ENCODE peak calls at places on chromosomes 11 and 22, in five cellular contexts. L is fibroblast of lung, B is AG09309, K is right atrium auricular region, J is body of pancreas. M is an unnamed sample.
A peak's percentile ranks its signal among the peaks of the same experiment; 100 is the strongest.

GRCh38 chr11:81869337-81870065 is 864.2 kb downstream of the FAM181B start:
- DNase-seq in J (no peak), K (no peak), L (peak; percentile 20), B (no peak), M (no peak)

GRCh38 chr22:23392420-23393121 is 187.5 kb downstream of the IGLL1 start:
- DNase-seq in B (no peak), L (no peak), J (no peak), K (no peak), M (no peak)

GRCh38 chr11:111540114-111540920 is at the start of gene LAYN:
- DNase-seq in L (peak; percentile 70), K (no peak), J (peak; percentile 13), B (no peak), M (no peak)

GRCh38 chr22:27438271-27438980 is 363.1 kb downstream of the MN1 start:
- DNase-seq in L (peak; percentile 48), J (peak; percentile 44), B (no peak), K (no peak), M (no peak)

GRCh38 chr11:2462986-2463765 is 18.4 kb downstream of the KCNQ1 start:
- DNase-seq in L (no peak), J (peak; percentile 95), K (peak; percentile 67), B (no peak), M (peak; percentile 65)

GRCh38 chr11:134449713-134450112 is 37.7 kb upstream of the B3GAT1 start:
- DNase-seq in J (no peak), L (no peak), K (no peak), B (no peak), M (no peak)

GRCh38 chr11:46697303-46697702 is 3.1 kb downstream of the ARHGAP1 start:
- DNase-seq in J (no peak), B (no peak), L (peak; percentile 52), K (no peak), M (no peak)

GRCh38 chr11:61927501-61927900 is 10.1 kb upstream of the RAB3IL1 start:
- DNase-seq in L (no peak), J (no peak), B (no peak), K (peak; percentile 30), M (no peak)

GRCh38 chr11:62923634-62924411 is 2.7 kb upstream of the CHRM1 start:
- DNase-seq in K (no peak), B (no peak), L (no peak), J (no peak), M (no peak)

GRCh38 chr11:45296085-45296484 is 9.9 kb upstream of the SYT13 start:
- DNase-seq in L (no peak), J (no peak), K (no peak), B (no peak), M (no peak)

GRCh38 chr11:64998690-64999431 is 2.1 kb upstream of the BATF2 start:
- DNase-seq in B (no peak), J (peak; percentile 56), K (no peak), L (no peak), M (no peak)

GRCh38 chr22:20552913-20553401 is 45.5 kb downstream of the MED15 start:
- DNase-seq in K (no peak), J (no peak), B (no peak), L (no peak), M (no peak)

GRCh38 chr22:33917744-33918406 is 2.4 kb downstream of the LARGE1 start:
- DNase-seq in J (no peak), K (no peak), L (peak; percentile 27), B (no peak), M (no peak)

GRCh38 chr11:86174101-86175046 is 70.2 kb upstream of the EED start:
- DNase-seq in L (peak; percentile 100), K (peak; percentile 94), B (peak; percentile 98), J (peak; percentile 30), M (peak; percentile 97)

DNA sequence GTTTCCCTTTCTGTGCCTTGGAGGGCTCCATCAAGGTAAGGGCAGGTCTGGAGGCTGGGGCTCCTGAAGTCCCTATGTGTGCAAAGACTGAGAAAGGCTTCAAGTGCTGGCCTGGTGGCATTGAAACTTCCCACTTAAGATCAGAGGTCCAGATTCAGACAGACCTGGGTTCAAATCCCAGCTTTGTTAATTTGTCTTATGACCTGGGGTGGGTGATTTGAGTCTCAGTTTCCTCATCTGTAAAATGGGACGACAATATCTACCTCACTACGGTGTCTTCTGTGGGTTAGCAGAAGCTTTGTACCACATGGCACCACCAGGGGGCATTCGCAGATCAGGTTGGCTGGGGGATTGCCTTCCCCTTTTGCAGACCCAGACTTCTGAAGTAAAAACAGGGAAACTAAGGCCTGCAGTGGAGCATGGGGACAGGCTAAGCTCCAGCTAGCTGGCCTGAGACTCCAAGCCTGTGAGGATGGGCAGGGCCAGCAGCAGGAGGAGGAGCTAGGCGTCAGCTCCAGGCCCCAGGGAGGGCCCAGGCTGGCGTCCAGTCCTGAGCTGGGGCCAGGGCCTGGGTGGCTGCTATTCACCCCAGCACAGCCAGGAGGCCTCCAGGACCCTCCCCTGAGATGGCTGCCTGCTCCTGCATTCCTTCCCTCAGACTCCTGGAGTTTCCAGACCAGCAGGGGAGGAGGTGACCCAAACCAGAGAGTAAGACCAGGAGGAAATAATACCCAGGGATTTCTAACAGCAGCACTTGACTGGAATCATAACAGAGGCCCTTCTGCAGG is 1.5 kb downstream of the CASTOR1 start:
- DNase-seq in K (peak; percentile 92), J (peak; percentile 85), L (peak; percentile 90), B (peak; percentile 83), M (peak; percentile 95)
- H3K4me3 ChIP-seq in K (peak overlapping the region; percentile 94), J (no peak overlapping the region), L (no peak overlapping the region), B (no peak overlapping the region), M (peak overlapping the region; percentile 95)

DNA sequence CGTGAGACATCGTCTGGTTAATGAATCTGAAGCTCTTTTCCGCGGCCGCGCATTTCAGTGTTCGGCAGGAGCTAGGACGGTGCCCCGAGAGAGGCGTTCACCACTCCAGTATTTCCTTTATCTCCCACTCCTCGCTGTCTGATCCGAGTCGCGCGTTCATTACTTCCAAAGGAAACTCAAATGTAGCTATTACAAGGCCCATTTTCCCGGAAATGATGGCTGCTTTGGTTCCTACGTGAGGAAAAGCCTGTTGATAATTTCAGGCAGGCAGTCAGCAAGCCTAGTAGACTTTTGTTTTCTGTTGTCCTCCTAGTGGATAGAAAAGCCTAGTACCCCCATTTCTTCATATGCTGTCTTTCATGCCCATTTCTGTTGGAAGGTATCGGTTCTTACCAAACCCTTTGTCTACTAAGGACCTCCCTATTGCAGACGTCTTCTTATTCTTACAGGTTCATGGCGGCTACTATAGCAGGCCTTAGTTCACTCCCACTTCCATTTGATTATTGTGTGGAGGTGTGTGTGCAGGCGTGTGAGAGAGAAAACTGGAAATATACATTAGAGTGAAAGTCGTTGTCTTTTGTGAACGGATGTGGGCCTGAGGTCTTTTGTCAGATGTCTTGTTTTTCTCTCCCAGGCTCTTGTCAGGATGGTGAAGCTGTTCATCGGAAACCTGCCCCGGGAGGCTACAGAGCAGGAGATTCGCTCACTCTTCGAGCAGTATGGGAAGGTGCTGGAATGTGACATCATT is 737 bp downstream of the RBM4 start:
- DNase-seq in L (peak; percentile 39), K (no peak), J (no peak), B (peak; percentile 7), M (no peak)
- TF ChIP-seq CTCF in L (no peak), K (no peak), J (no peak), B (no peak), M (no peak)

DNA sequence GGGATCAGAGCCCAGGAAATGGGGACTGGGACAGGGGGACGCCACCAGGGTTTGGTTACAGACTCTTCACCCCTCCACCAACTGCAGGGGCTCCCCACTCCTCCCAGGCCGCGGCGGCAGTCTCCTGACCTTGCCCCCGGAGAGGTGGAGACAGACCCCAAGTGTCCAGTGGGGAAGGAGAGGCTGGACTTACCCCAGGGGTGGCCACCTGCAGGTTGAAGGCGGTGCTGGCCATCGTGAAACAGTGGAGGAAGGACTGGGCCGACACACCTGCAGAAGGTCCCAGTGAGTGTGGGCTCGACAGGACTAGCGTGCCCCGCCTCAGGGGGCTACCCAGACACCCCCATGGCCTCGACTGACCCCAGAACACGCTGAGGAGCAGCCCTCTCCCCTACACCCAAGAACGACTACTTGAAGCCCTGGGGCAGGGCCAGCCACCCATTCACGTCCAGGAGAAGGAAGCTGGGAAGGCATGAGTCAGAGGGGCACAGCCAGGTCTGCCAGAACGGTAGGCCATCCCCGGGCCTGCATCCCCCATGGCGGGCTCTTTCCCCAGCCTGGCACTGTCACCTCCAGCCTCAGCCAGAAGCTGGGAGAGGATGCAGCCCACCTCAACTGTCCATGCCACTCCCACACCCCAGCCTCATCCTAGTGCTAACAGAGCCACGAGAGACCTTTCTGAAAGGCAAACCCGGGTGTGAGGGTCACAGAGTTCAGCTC is 2.3 kb downstream of the GATD1 start:
- DNase-seq in K (no peak), B (no peak), J (no peak), L (peak; percentile 61), M (no peak)
- H3K4me3 ChIP-seq in K (no peak overlapping the region), B (peak overlapping the region; percentile 16), J (no peak overlapping the region), L (no peak overlapping the region), M (peak overlapping the region; percentile 1)

GRCh38 chr11:59102259-59102765 is 4.7 kb upstream of the FAM111B start:
- DNase-seq in J (peak; percentile 56), K (no peak), B (no peak), L (peak; percentile 23), M (no peak)
- TF ChIP-seq CTCF in J (peak; percentile 31), K (peak; percentile 40), B (peak; percentile 39), L (peak; percentile 19), M (no peak)

GRCh38 chr22:45298934-45299505 is 10.7 kb upstream of the FAM118A start:
- DNase-seq in B (no peak), K (no peak), L (no peak), J (no peak), M (no peak)
- H3K4me3 ChIP-seq in B (no peak overlapping the region), K (no peak overlapping the region), L (no peak overlapping the region), J (no peak overlapping the region), M (no peak overlapping the region)

GRCh38 chr11:27696961-27697360 is 3.3 kb downstream of the BDNF start:
- DNase-seq in K (no peak), J (no peak), B (no peak), L (peak; percentile 72), M (no peak)

GRCh38 chr11:27693398-27693797 is 6.9 kb downstream of the BDNF start:
- DNase-seq in J (no peak), K (no peak), B (no peak), L (peak; percentile 52), M (no peak)

GRCh38 chr11:27696112-27696511 is 4.1 kb downstream of the BDNF start:
- DNase-seq in L (peak; percentile 40), K (no peak), J (no peak), B (no peak), M (no peak)

GRCh38 chr11:27697679-27698275 is 2.5 kb downstream of the BDNF start:
- DNase-seq in K (no peak), L (peak; percentile 66), B (no peak), J (no peak), M (no peak)

DNA sequence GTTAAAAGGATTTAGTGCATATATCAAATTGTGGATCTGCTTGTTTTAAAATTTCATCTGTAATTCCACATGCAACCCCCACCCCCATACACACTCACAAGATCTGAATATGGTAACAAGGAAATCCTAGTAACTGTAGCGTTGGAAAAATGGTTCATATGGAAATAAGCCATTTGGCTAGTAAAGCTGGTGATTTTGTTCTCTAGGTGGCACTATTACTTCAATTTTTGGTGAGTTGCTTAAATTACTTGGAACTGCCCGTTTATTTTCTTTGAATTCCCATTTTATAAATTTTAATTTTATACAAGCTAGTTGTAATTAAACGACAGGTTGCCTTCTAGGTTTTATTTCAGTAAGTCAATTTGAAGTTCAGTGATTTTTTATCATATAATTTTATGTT is 5.3 kb downstream of the BDNF start:
- DNase-seq in K (no peak), B (no peak), L (peak; percentile 55), J (no peak), M (no peak)
- TF ChIP-seq CTCF in K (peak; percentile 49), B (peak; percentile 39), L (peak; percentile 15), J (peak; percentile 31), M (no peak)